ENCODE peak calls at places on chromosomes 4 and X, in six cellular contexts. G is Kasumi-1, D is activated T-cell treated with anti-CD3 and anti-CD28 coated beads for 24 hours, Q is myocyte, I is COLO829, S is GM12865. Z is an unnamed sample.

GRCh38 chrX:136047969-136048368 is 62.7 kb downstream of the SLC9A6 start:
- DNase-seq in D (no peak), Q (no peak), G (no peak), I (no peak), S (no peak), Z (no peak)

GRCh38 chrX:9464435-9465371 is at the start of gene TBL1X:
- DNase-seq in I (no peak), S (peak; percentile 66), G (peak; percentile 10), D (no peak), Q (peak; percentile 48), Z (peak; percentile 19)

GRCh38 chr4:153651041-153651960 is 32.8 kb upstream of the TLR2 start:
- DNase-seq in I (no peak), D (peak; percentile 20), G (peak; percentile 97), S (no peak), Q (no peak), Z (peak; percentile 20)

GRCh38 chr4:12926189-12927066 is 557.7 kb downstream of the RAB28 start:
- DNase-seq in Q (no peak), G (no peak), D (no peak), I (no peak), S (peak; percentile 42), Z (no peak)

GRCh38 chrX:8738588-8739189 is 6.8 kb upstream of the ANOS1 start:
- DNase-seq in D (peak; percentile 3), Q (peak; percentile 38), I (peak; percentile 11), S (peak; percentile 26), G (peak; percentile 55), Z (no peak)

GRCh38 chr4:77662396-77662795 is 56.8 kb downstream of the CXCL13 start:
- DNase-seq in Q (no peak), I (no peak), D (no peak), G (no peak), S (no peak), Z (no peak)

GRCh38 chr4:119337010-119337409 is 15.1 kb upstream of the FABP2 start:
- DNase-seq in D (no peak), I (no peak), Q (peak; percentile 59), G (peak; percentile 79), S (no peak), Z (peak; percentile 1)

GRCh38 chrX:45502396-45502795 is 301.7 kb upstream of the DIPK2B start:
- DNase-seq in D (no peak), S (no peak), G (no peak), Q (no peak), I (no peak), Z (no peak)

GRCh38 chrX:84865113-84865512 is 138.6 kb upstream of the APOOL start:
- DNase-seq in D (no peak), Q (no peak), I (no peak), S (no peak), G (no peak), Z (no peak)

GRCh38 chrX:47217121-47217851 is 1.2 kb upstream of the CDK16 start:
- DNase-seq in D (peak; percentile 7), I (peak; percentile 47), Q (no peak), G (peak; percentile 9), S (no peak), Z (no peak)

GRCh38 chr4:13553081-13553480 is 8.8 kb upstream of the NKX3-2 start:
- DNase-seq in Q (no peak), I (no peak), S (no peak), G (no peak), D (no peak), Z (no peak)

GRCh38 chr4:3484057-3484973 is 21.2 kb downstream of the DOK7 start:
- DNase-seq in G (no peak), I (no peak), S (no peak), D (no peak), Q (peak; percentile 92), Z (no peak)

GRCh38 chr4:79757580-79757979 is 315.4 kb downstream of the ANTXR2 start:
- DNase-seq in I (no peak), S (no peak), Q (peak; percentile 6), D (no peak), G (no peak), Z (no peak)

GRCh38 chrX:128698528-128698927 is 646.3 kb upstream of the ACTRT1 start:
- DNase-seq in G (no peak), Q (no peak), S (no peak), I (no peak), D (no peak), Z (no peak)

GRCh38 chrX:20116575-20117240 is at the start of gene MAP7D2:
- DNase-seq in G (no peak), S (no peak), Q (no peak), I (no peak), D (no peak), Z (no peak)

GRCh38 chr4:168264903-168265302 is 53.6 kb downstream of the DDX60 start:
- DNase-seq in G (no peak), D (no peak), I (no peak), Q (peak; percentile 89), S (no peak), Z (no peak)